ENCODE peak calls at places on chromosome 11, in six cellular contexts. S is stimulated activated CD8-positive, alpha-beta memory T cell treated with anti-CD3 and anti-CD28 coated beads, Interleukin-15, amount 100 ng/mL, for 1 hour; L is OCI-M1; P is M059J; A is OCI-LY7; J is stimulated activated CD4-positive, alpha-beta T cell treated with anti-CD3 and anti-CD28 coated beads, Interleukin-12 subunit alpha, Interleukin-12 subunit beta, amount 100 ng/mL, for 4 hours. G is an unnamed sample.

GRCh38 chr11:112852141-112852853 is 108.9 kb upstream of the NCAM1 start:
- DNase-seq in A (no peak), P (peak; percentile 40), S (no peak), L (no peak), J (no peak), G (no peak)

GRCh38 chr11:27991731-27992130 is 116.2 kb downstream of the KIF18A start:
- DNase-seq in J (no peak), S (no peak), A (no peak), L (no peak), P (no peak), G (no peak)

GRCh38 chr11:1171223-1171984 is 13.7 kb downstream of the MUC5AC start:
- DNase-seq in P (no peak), L (no peak), A (no peak), J (no peak), S (no peak), G (no peak)

GRCh38 chr11:18775492-18776292 is 15.9 kb downstream of the PTPN5 start:
- DNase-seq in J (peak; percentile 52), P (peak; percentile 52), A (peak; percentile 57), L (peak; percentile 82), S (peak; percentile 10), G (peak; percentile 63)

GRCh38 chr11:87012673-87013072 is 25.1 kb upstream of the TMEM135 start:
- DNase-seq in A (no peak), S (no peak), P (no peak), L (no peak), J (no peak), G (no peak)

GRCh38 chr11:93081694-93082093 is 112.2 kb downstream of the MTNR1B start:
- DNase-seq in A (no peak), J (no peak), L (no peak), S (no peak), P (no peak), G (no peak)

GRCh38 chr11:22432331-22433065 is 94.3 kb downstream of the SLC17A6 start:
- DNase-seq in A (no peak), P (peak; percentile 78), L (no peak), S (no peak), J (no peak), G (no peak)

GRCh38 chr11:132451942-132452601 is 1080.2 kb downstream of the OPCML start:
- DNase-seq in J (no peak), L (no peak), P (no peak), A (no peak), S (no peak), G (no peak)

GRCh38 chr11:26928636-26929035 is 65.3 kb upstream of the FIBIN start:
- DNase-seq in S (no peak), A (no peak), L (peak; percentile 11), P (no peak), J (no peak), G (no peak)

GRCh38 chr11:22193348-22194051 is 615 bp downstream of the ANO5 start:
- DNase-seq in S (no peak), P (no peak), J (no peak), L (no peak), A (no peak), G (peak; percentile 1)

GRCh38 chr11:18853086-18853720 is 61.6 kb upstream of the PTPN5 start:
- DNase-seq in S (no peak), J (no peak), P (peak; percentile 35), A (peak; percentile 41), L (peak; percentile 36), G (no peak)

G was measured in stimulated activated naive CD8-positive, alpha-beta T cell treated with anti-CD3 and anti-CD28 coated beads, Interleukin-15, amount 100 ng/mL, for 72 hours.